ENCODE peak calls at places on chromosome 16, in four cellular contexts. L is neural crest cell, A is left ventricle myocardium inferior, F is A549. C is an unnamed sample.

GRCh38 chr16:10098991-10099390 is 83.2 kb downstream of the GRIN2A start:
- DNase-seq in L (no peak), A (no peak), F (no peak), C (no peak)

GRCh38 chr16:1195393-1195666 is 29.7 kb downstream of the TPSG1 start:
- DNase-seq in L (no peak), A (no peak), F (no peak), C (no peak)

GRCh38 chr16:21023509-21024202 is 123.1 kb downstream of the LYRM1 start:
- DNase-seq in L (no peak), A (peak; percentile 53), F (no peak), C (no peak)

GRCh38 chr16:716250-716607 is 1.3 kb downstream of the METRN start:
- DNase-seq in L (peak; percentile 90), A (no peak), F (no peak), C (no peak)

GRCh38 chr16:83685615-83686165 is 122.1 kb upstream of the HSBP1 start:
- DNase-seq in L (no peak), A (no peak), F (no peak), C (no peak)

GRCh38 chr16:56647641-56648431 is 3.9 kb upstream of the MT1B start:
- DNase-seq in L (no peak), A (no peak), F (no peak), C (no peak)

GRCh38 chr16:31093132-31093703 is 1.4 kb downstream of the VKORC1 start:
- DNase-seq in L (no peak), A (no peak), F (no peak), C (no peak)

GRCh38 chr16:1674751-1675664 is 3.1 kb upstream of the JPT2 start:
- DNase-seq in L (no peak), A (no peak), F (peak; percentile 59), C (no peak)

GRCh38 chr16:50509521-50510341 is 38.5 kb upstream of the NKD1 start:
- DNase-seq in L (peak; percentile 63), A (no peak), F (no peak), C (peak; percentile 31)

GRCh38 chr16:47037396-47037745 is 63.9 kb upstream of the DNAJA2 start:
- DNase-seq in L (no peak), A (peak; percentile 37), F (peak; percentile 62), C (peak; percentile 40)

GRCh38 chr16:4388275-4389021 is 16.8 kb downstream of the VASN start:
- DNase-seq in L (no peak), A (peak; percentile 51), F (no peak), C (no peak)

GRCh38 chr16:58385218-58385773 is 7.0 kb upstream of the GINS3 start:
- DNase-seq in L (no peak), A (no peak), F (no peak), C (no peak)

GRCh38 chr16:20348365-20349185 is 3.9 kb downstream of the UMOD start:
- DNase-seq in L (no peak), A (no peak), F (no peak), C (no peak)

GRCh38 chr16:14199624-14200023 is 128.5 kb downstream of the MRTFB start:
- DNase-seq in L (no peak), A (no peak), F (no peak), C (no peak)

GRCh38 chr16:11563493-11564040 is 23.2 kb downstream of the LITAF start:
- DNase-seq in L (no peak), A (no peak), F (no peak), C (no peak)

GRCh38 chr16:14354561-14355351 is 275.3 kb downstream of the PARN start:
- DNase-seq in L (no peak), A (no peak), F (no peak), C (no peak)

GRCh38 chr16:15523092-15523541 is 88.7 kb downstream of the BMERB1 start:
- DNase-seq in L (no peak), A (peak; percentile 19), F (no peak), C (no peak)

GRCh38 chr16:28935924-28936783 is 4.4 kb downstream of the CD19 start:
- DNase-seq in L (peak; percentile 27), A (peak; percentile 76), F (peak; percentile 68), C (peak; percentile 83)

GRCh38 chr16:58471209-58471975 is 28.6 kb upstream of the NDRG4 start:
- DNase-seq in L (no peak), A (no peak), F (no peak), C (no peak)

GRCh38 chr16:68760671-68761275 is 23.7 kb downstream of the CDH1 start:
- DNase-seq in L (no peak), A (no peak), F (peak; percentile 48), C (no peak)

GRCh38 chr16:48393843-48394703 is 8.9 kb upstream of the SIAH1 start:
- DNase-seq in L (no peak), A (no peak), F (no peak), C (no peak)

GRCh38 chr16:90084215-90084614 is 7.1 kb upstream of the PRDM7 start:
- DNase-seq in L (no peak), A (no peak), F (no peak), C (no peak)

GRCh38 chr16:31010539-31010938 is at the start of gene STX1B:
- DNase-seq in L (peak; percentile 55), A (no peak), F (no peak), C (peak; percentile 62)

GRCh38 chr16:50304467-50305440 is 38.4 kb downstream of the ADCY7 start:
- DNase-seq in L (no peak), A (no peak), F (no peak), C (no peak)

GRCh38 chr16:58217341-58217925 is 19.5 kb upstream of the CSNK2A2 start:
- DNase-seq in L (no peak), A (no peak), F (no peak), C (no peak)

GRCh38 chr16:50459681-50460080 is 88.5 kb upstream of the NKD1 start:
- DNase-seq in L (no peak), A (no peak), F (no peak), C (no peak)

GRCh38 chr16:81826523-81826922 is 47.4 kb downstream of the PLCG2 start:
- DNase-seq in L (no peak), A (no peak), F (no peak), C (no peak)

GRCh38 chr16:73082608-73083007 is 34.7 kb upstream of the ZFHX3 start:
- DNase-seq in L (no peak), A (no peak), F (no peak), C (no peak)

GRCh38 chr16:54932737-54933254 is 2.1 kb downstream of the IRX5 start:
- DNase-seq in L (peak; percentile 28), A (no peak), F (no peak), C (no peak)
- TF ChIP-seq CTCF in L (peak; percentile 35), A (no peak), F (no peak), C (no peak)

GRCh38 chr16:66328282-66328681 is 38.2 kb upstream of the CDH5 start:
- DNase-seq in L (no peak), A (no peak), F (no peak), C (no peak)

GRCh38 chr16:66325977-66326376 is 40.5 kb upstream of the CDH5 start:
- DNase-seq in L (no peak), A (no peak), F (no peak), C (no peak)

GRCh38 chr16:66326995-66327513 is 39.4 kb upstream of the CDH5 start:
- DNase-seq in L (no peak), A (no peak), F (no peak), C (no peak)

GRCh38 chr16:66322174-66322573 is 44.3 kb upstream of the CDH5 start:
- DNase-seq in L (no peak), A (no peak), F (no peak), C (no peak)

DNA sequence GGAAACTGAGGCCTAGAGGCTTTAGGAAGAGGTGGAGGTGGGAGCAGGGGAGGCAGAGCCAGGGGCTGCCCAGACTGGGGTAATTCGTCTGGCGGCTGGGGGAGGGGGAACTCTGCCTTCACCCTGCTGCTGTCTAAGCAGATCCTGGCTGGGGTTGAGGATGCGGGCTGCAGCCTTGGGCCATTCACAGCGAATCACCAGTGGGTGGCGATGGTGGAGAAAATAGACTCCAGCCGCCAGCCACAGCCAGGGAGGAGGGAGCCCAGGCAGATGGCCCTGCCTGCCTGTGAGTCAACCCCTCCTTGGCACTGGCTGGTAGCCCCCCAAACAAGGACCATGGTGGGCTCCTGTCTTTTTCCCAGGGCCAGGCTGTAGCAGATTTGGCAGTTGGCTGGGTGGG is 41.7 kb upstream of the CDH5 start:
- DNase-seq in L (peak; percentile 26), A (no peak), F (peak; percentile 64), C (no peak)
- TF ChIP-seq CTCF in L (peak; percentile 28), A (no peak), F (peak; percentile 14), C (no peak)

GRCh38 chr16:79008869-79009179 is 591.7 kb downstream of the MAF start:
- DNase-seq in L (no peak), A (no peak), F (no peak), C (no peak)

GRCh38 chr16:79013930-79014329 is 586.6 kb downstream of the MAF start:
- DNase-seq in L (no peak), A (no peak), F (no peak), C (no peak)

GRCh38 chr16:79009911-79010310 is 590.6 kb downstream of the MAF start:
- DNase-seq in L (no peak), A (no peak), F (no peak), C (no peak)

GRCh38 chr16:79011282-79011681 is 589.3 kb downstream of the MAF start:
- DNase-seq in L (no peak), A (no peak), F (no peak), C (no peak)

DNA sequence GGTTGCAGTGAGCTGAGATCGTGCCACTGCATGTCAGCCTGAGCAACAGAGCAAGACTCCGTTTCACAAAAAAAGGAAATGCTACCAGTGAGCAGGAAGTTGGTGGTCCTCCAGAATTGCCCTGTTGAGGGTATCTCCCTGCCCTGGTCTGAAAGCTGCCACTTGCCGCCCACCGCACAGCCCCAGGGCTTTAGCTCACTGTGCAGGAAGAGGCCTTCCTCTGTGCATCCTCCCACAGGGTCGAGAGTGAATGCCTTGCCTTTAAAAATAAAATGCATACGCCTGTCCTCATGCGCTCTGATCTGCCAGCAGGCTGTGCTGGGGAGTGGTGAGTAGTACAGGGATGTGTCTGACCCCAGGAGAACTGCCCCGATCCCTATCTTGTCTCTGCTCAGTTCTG is 587.5 kb downstream of the MAF start:
- DNase-seq in L (no peak), A (no peak), F (no peak), C (no peak)
- TF ChIP-seq CTCF in L (peak; percentile 24), A (no peak), F (no peak), C (no peak)

GRCh38 chr16:77223184-77223583 is 24.0 kb downstream of the SYCE1L start:
- DNase-seq in L (peak; percentile 19), A (no peak), F (no peak), C (no peak)
- TF ChIP-seq CTCF in L (peak; percentile 50), A (no peak), F (peak; percentile 24), C (no peak)

GRCh38 chr16:87472935-87473334 is 19.9 kb downstream of the ZCCHC14 start:
- DNase-seq in L (no peak), A (no peak), F (no peak), C (no peak)

GRCh38 chr16:87471278-87472141 is 21.3 kb downstream of the ZCCHC14 start:
- DNase-seq in L (no peak), A (no peak), F (no peak), C (no peak)

GRCh38 chr16:87474566-87474996 is 18.2 kb downstream of the ZCCHC14 start:
- DNase-seq in L (no peak), A (no peak), F (no peak), C (no peak)

GRCh38 chr16:87472142-87472778 is 20.6 kb downstream of the ZCCHC14 start:
- DNase-seq in L (no peak), A (no peak), F (no peak), C (no peak)

DNA sequence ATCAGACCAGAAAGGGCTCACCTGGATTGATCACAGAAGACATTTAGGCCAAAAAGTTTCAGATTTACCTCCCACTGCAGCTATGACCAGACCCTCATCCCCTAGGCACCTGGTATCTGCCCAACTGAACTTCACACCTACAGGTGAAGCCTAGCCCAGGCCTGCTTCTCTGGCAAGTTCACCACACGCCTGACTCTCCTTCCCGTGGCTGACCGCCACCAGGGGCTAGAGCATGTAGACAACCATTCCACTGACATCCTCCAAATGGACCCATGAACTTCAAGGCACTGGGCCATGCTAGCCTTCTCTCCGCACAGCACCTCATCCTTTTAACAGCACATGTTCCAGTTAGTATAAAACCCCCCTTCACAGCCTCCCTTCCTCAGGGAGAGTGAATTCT is 18.8 kb downstream of the ZCCHC14 start:
- DNase-seq in L (no peak), A (no peak), F (no peak), C (no peak)
- TF ChIP-seq CTCF in L (no peak), A (no peak), F (no peak), C (no peak)